ENCODE peak calls at places on chromosomes 7 and 10, in seven cellular contexts. One of them, this sample, is unnamed.

GRCh38 chr10:72292223-72292691 is 18.5 kb downstream of the DDIT4 start:
- DNase-seq in K562: no peak
- DNase-seq in H1: no peak
- DNase-seq in IMR-90: no peak
- DNase-seq in A549: no peak
- DNase-seq in HepG2: no peak
- DNase-seq in GM12878: no peak
- DNase-seq in this sample: no peak

GRCh38 chr10:118940386-118940785 is 89.1 kb upstream of the NANOS1 start:
- DNase-seq in K562: no peak
- DNase-seq in H1: no peak
- DNase-seq in IMR-90: no peak
- DNase-seq in A549: no peak
- DNase-seq in HepG2: no peak
- DNase-seq in GM12878: no peak
- DNase-seq in this sample: no peak

GRCh38 chr10:87752571-87752970 is 65.5 kb downstream of the ATAD1 start:
- DNase-seq in K562: no peak
- DNase-seq in H1: no peak
- DNase-seq in IMR-90: peak
- DNase-seq in A549: no peak
- DNase-seq in HepG2: no peak
- DNase-seq in GM12878: no peak
- DNase-seq in this sample: no peak

GRCh38 chr10:123741711-123742110 is 75.6 kb downstream of the GPR26 start:
- DNase-seq in K562: no peak
- DNase-seq in H1: no peak
- DNase-seq in IMR-90: no peak
- DNase-seq in A549: no peak
- DNase-seq in HepG2: no peak
- DNase-seq in GM12878: no peak
- DNase-seq in this sample: no peak

GRCh38 chr7:1846331-1847065 is 176.4 kb downstream of the ELFN1 start:
- DNase-seq in K562: no peak
- DNase-seq in H1: no peak
- DNase-seq in IMR-90: no peak
- DNase-seq in A549: no peak
- DNase-seq in HepG2: no peak
- DNase-seq in GM12878: no peak
- DNase-seq in this sample: no peak

GRCh38 chr7:117164578-117164977 is 158.3 kb downstream of the WNT2 start:
- DNase-seq in K562: no peak
- DNase-seq in H1: no peak
- DNase-seq in IMR-90: peak
- DNase-seq in A549: no peak
- DNase-seq in HepG2: no peak
- DNase-seq in GM12878: no peak
- DNase-seq in this sample: no peak

GRCh38 chr10:88987243-88987726 is 3.3 kb upstream of the FAS start:
- DNase-seq in K562: no peak
- DNase-seq in H1: no peak
- DNase-seq in IMR-90: no peak
- DNase-seq in A549: no peak
- DNase-seq in HepG2: no peak
- DNase-seq in GM12878: no peak
- DNase-seq in this sample: no peak

GRCh38 chr7:156463280-156463679 is 177.3 kb upstream of the RNF32 start:
- DNase-seq in K562: no peak
- DNase-seq in H1: no peak
- DNase-seq in IMR-90: no peak
- DNase-seq in A549: no peak
- DNase-seq in HepG2: no peak
- DNase-seq in GM12878: no peak
- DNase-seq in this sample: no peak

DNA sequence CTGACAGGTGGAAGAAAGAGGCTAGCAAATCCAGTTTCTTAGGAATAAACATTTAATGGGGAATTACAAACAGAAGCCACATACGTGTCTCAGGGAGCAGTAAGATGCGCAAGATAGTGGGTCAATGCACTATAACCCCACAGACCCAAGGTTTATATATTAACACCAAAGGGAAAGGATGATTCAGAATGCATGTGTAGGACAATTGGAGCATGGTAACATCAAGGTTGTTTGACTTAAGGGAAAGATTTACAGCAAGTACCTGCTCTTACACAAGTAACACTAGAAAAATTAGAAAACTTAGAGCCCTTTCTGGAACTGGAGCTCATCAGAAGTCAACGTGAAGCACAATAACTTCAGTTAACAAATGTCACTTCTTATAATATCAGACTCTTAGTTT is 161.1 kb upstream of the ZWINT start:
- DNase-seq in K562: no peak
- DNase-seq in H1: no peak
- DNase-seq in IMR-90: no peak
- DNase-seq in A549: no peak
- DNase-seq in HepG2: no peak
- DNase-seq in GM12878: no peak
- DNase-seq in this sample: no peak
- TF ChIP-seq CTCF in K562: no peak
- TF ChIP-seq CTCF in H1: no peak
- TF ChIP-seq CTCF in IMR-90: no peak
- TF ChIP-seq CTCF in A549: no peak
- TF ChIP-seq CTCF in HepG2: no peak
- TF ChIP-seq CTCF in GM12878: no peak
- TF ChIP-seq CTCF in this sample: no peak

GRCh38 chr10:125008689-125009579 is 67.0 kb downstream of the ZRANB1 start:
- DNase-seq in K562: no peak
- DNase-seq in H1: no peak
- DNase-seq in IMR-90: no peak
- DNase-seq in A549: no peak
- DNase-seq in HepG2: no peak
- DNase-seq in GM12878: no peak
- DNase-seq in this sample: no peak

GRCh38 chr10:125005312-125006187 is 63.6 kb downstream of the ZRANB1 start:
- DNase-seq in K562: no peak
- DNase-seq in H1: no peak
- DNase-seq in IMR-90: no peak
- DNase-seq in A549: no peak
- DNase-seq in HepG2: no peak
- DNase-seq in GM12878: no peak
- DNase-seq in this sample: peak

GRCh38 chr10:125006188-125006680 is 64.3 kb downstream of the ZRANB1 start:
- DNase-seq in K562: no peak
- DNase-seq in H1: no peak
- DNase-seq in IMR-90: peak
- DNase-seq in A549: no peak
- DNase-seq in HepG2: no peak
- DNase-seq in GM12878: no peak
- DNase-seq in this sample: no peak

GRCh38 chr10:125007436-125007835 is 65.5 kb downstream of the ZRANB1 start:
- DNase-seq in K562: no peak
- DNase-seq in H1: no peak
- DNase-seq in IMR-90: no peak
- DNase-seq in A549: no peak
- DNase-seq in HepG2: no peak
- DNase-seq in GM12878: no peak
- DNase-seq in this sample: no peak

DNA sequence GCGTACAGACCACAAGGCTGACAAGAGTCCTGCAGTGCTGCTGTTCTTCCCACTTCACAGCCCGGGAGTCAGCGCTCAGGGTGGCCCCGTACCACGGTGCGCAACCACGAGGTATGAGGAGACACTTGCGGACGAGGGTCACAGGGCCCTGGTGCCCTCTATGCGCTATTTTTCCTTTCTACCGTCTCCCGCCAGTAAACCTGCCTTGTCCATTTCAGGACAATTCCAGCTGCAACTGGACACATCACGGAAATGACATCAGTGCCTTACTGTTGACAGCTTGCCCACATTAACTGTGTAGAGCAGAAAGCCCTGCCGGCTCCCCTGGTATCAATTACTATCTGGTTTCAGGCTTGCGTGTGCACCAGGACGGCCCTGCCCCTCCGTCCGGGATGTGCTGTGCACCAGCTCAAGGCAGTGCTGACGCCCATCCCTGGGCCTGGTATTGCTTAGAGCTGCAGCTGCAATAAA is 65.0 kb downstream of the ZRANB1 start:
- DNase-seq in K562: no peak
- DNase-seq in H1: no peak
- DNase-seq in IMR-90: peak
- DNase-seq in A549: no peak
- DNase-seq in HepG2: no peak
- DNase-seq in GM12878: no peak
- DNase-seq in this sample: peak
- TF ChIP-seq RFX5 in K562: no peak
- TF ChIP-seq RFX5 in H1: no peak
- TF ChIP-seq RFX5 in IMR-90: no peak
- TF ChIP-seq RFX5 in A549: no peak
- TF ChIP-seq RFX5 in HepG2: no peak
- TF ChIP-seq RFX5 in GM12878: no peak
- TF ChIP-seq RFX5 in this sample: no peak

DNA sequence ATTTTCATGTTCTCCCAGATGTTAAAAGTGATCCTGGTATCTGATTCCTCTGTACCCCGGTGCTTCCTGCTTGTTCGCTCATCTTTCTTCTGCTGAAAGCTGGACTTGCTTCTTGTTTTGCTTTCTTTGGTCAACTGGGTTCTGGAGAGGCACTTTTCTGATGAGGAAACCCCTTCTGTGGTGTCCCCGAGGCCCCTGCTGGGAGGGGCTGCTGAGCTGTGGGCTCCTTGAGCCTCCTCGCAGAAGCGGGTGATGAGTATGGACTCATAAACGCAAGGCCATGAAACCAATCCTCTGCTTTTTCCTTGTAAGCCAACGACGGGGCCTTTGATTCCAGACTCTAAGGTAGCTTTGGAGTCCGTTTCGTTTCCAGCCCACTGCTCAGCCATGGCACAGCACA is 7.8 kb downstream of the WIPI2 start:
- DNase-seq in K562: no peak
- DNase-seq in H1: no peak
- DNase-seq in IMR-90: no peak
- DNase-seq in A549: no peak
- DNase-seq in HepG2: no peak
- DNase-seq in GM12878: no peak
- DNase-seq in this sample: no peak
- TF ChIP-seq CTCF in K562: no peak
- TF ChIP-seq CTCF in H1: no peak
- TF ChIP-seq CTCF in IMR-90: no peak
- TF ChIP-seq CTCF in A549: no peak
- TF ChIP-seq CTCF in HepG2: no peak
- TF ChIP-seq CTCF in GM12878: no peak
- TF ChIP-seq CTCF in this sample: no peak

DNA sequence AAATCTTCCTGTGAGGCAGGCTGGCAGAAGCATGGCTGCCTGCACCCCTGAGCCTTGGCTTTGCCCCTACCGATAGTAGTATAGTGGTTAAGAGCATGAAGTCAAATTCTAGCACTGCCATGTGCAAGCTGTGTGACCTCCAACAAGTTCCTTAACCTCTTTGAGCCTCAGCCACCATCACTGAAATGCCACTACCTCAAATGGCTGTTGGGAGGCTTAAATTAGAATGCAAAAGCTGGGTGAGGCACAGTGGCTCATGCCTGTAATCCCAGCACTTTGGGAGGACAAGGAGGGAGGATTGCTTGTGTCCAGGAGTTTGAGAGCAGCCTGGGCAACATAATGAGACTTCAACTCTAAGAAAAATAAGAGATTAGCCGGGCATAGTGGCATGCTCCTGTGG is 8.4 kb downstream of the SFRP5 start:
- DNase-seq in K562: no peak
- DNase-seq in H1: no peak
- DNase-seq in IMR-90: no peak
- DNase-seq in A549: no peak
- DNase-seq in HepG2: no peak
- DNase-seq in GM12878: no peak
- DNase-seq in this sample: no peak
- TF ChIP-seq RFX5 in K562: no peak
- TF ChIP-seq RFX5 in H1: no peak
- TF ChIP-seq RFX5 in IMR-90: no peak
- TF ChIP-seq RFX5 in A549: no peak
- TF ChIP-seq RFX5 in HepG2: no peak
- TF ChIP-seq RFX5 in GM12878: no peak
- TF ChIP-seq RFX5 in this sample: no peak

GRCh38 chr10:70564901-70565351 is 37.6 kb downstream of the PRF1 start:
- DNase-seq in K562: no peak
- DNase-seq in H1: no peak
- DNase-seq in IMR-90: no peak
- DNase-seq in A549: no peak
- DNase-seq in HepG2: no peak
- DNase-seq in GM12878: no peak
- DNase-seq in this sample: no peak
- TF ChIP-seq CTCF in K562: peak
- TF ChIP-seq CTCF in H1: no peak
- TF ChIP-seq CTCF in IMR-90: no peak
- TF ChIP-seq CTCF in A549: no peak
- TF ChIP-seq CTCF in HepG2: peak
- TF ChIP-seq CTCF in GM12878: no peak
- TF ChIP-seq CTCF in this sample: no peak

DNA sequence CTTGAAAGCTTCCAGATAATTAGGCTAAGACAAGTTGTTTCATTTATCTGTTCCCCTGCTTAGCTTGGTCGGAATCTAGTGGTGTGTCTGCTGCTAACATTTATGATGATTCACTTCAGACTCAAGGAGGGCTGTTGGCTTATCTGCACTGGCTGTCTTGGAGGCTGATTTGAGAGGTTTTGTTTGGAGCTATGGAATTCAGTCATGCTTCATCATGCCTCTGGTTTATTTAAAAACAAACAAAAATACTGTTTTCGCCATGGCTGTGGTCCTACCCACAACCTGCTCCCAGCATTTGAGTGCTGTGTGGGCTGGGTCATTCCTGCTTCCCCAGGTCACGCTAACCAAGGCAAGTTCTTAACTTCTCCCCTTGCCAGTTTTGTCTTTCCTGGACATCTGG is 11.7 kb upstream of the ARPC1B start:
- DNase-seq in K562: peak
- DNase-seq in H1: no peak
- DNase-seq in IMR-90: peak
- DNase-seq in A549: no peak
- DNase-seq in HepG2: no peak
- DNase-seq in GM12878: no peak
- DNase-seq in this sample: no peak
- TF ChIP-seq RFX5 in K562: no peak
- TF ChIP-seq RFX5 in H1: no peak
- TF ChIP-seq RFX5 in IMR-90: no peak
- TF ChIP-seq RFX5 in A549: no peak
- TF ChIP-seq RFX5 in HepG2: no peak
- TF ChIP-seq RFX5 in GM12878: no peak
- TF ChIP-seq RFX5 in this sample: no peak

This sample was measured in SK-N-SH.